ENCODE peak calls at places on chromosomes 5 and 9, in four cellular contexts. One of them, this sample, is unnamed. For H3K9me3, the result is how much of the 10 kb centered on the place peaks cover.

GRCh38 chr5:173326501-173326960 is 1.7 kb downstream of the STC2 start:
- DNase-seq in HCT116: no peak
- DNase-seq in K562: peak
- DNase-seq in HepG2: no peak
- DNase-seq in this sample: no peak

GRCh38 chr9:100213730-100214477 is 114.9 kb downstream of the INVS start:
- DNase-seq in HCT116: no peak
- DNase-seq in K562: no peak
- DNase-seq in HepG2: no peak
- DNase-seq in this sample: no peak

GRCh38 chr5:28156981-28157380 is 1118.6 kb upstream of the CDH9 start:
- DNase-seq in HCT116: no peak
- DNase-seq in K562: no peak
- DNase-seq in HepG2: no peak
- DNase-seq in this sample: no peak

GRCh38 chr9:83536332-83536731 is 1.9 kb downstream of the FRMD3 start:
- DNase-seq in HCT116: no peak
- DNase-seq in K562: no peak
- DNase-seq in HepG2: no peak
- DNase-seq in this sample: no peak

GRCh38 chr9:95139121-95139520 is 178.4 kb downstream of the FANCC start:
- DNase-seq in HCT116: no peak
- DNase-seq in K562: no peak
- DNase-seq in HepG2: no peak
- DNase-seq in this sample: no peak

GRCh38 chr5:52805614-52806013 is 17.9 kb downstream of the ITGA1 start:
- DNase-seq in HCT116: no peak
- DNase-seq in K562: no peak
- DNase-seq in HepG2: no peak
- DNase-seq in this sample: no peak

GRCh38 chr5:36398137-36398536 is 96.4 kb upstream of the RANBP3L start:
- DNase-seq in HCT116: peak
- DNase-seq in K562: no peak
- DNase-seq in HepG2: peak
- DNase-seq in this sample: no peak

GRCh38 chr5:132822650-132823480 is 7.6 kb downstream of the SHROOM1 start:
- DNase-seq in HCT116: no peak
- DNase-seq in K562: no peak
- DNase-seq in HepG2: no peak
- DNase-seq in this sample: no peak

GRCh38 chr9:89498845-89499480 is 1.1 kb upstream of the SEMA4D start:
- DNase-seq in HCT116: no peak
- DNase-seq in K562: no peak
- DNase-seq in HepG2: no peak
- DNase-seq in this sample: no peak

GRCh38 chr5:139709587-139710369 is 61.6 kb downstream of the CXXC5 start:
- DNase-seq in HCT116: no peak
- DNase-seq in K562: no peak
- DNase-seq in HepG2: no peak
- DNase-seq in this sample: no peak

GRCh38 chr5:150609843-150610584 is 30.4 kb upstream of the SYNPO start:
- DNase-seq in HCT116: no peak
- DNase-seq in K562: no peak
- DNase-seq in HepG2: peak
- DNase-seq in this sample: no peak

GRCh38 chr5:43193171-43193951 is 1.3 kb downstream of the NIM1K start:
- DNase-seq in HCT116: peak
- DNase-seq in K562: peak
- DNase-seq in HepG2: peak
- DNase-seq in this sample: peak

GRCh38 chr5:98783051-98783649 is 9.7 kb downstream of the RGMB start:
- DNase-seq in HCT116: no peak
- DNase-seq in K562: no peak
- DNase-seq in HepG2: no peak
- DNase-seq in this sample: no peak

GRCh38 chr9:114348261-114348905 is 18.7 kb downstream of the ORM2 start:
- DNase-seq in HCT116: no peak
- DNase-seq in K562: no peak
- DNase-seq in HepG2: no peak
- DNase-seq in this sample: no peak

GRCh38 chr9:93111371-93112115 is 15.5 kb downstream of the CARD19 start:
- DNase-seq in HCT116: no peak
- DNase-seq in K562: no peak
- DNase-seq in HepG2: peak
- DNase-seq in this sample: no peak

GRCh38 chr5:57818397-57818796 is 335.8 kb upstream of the ACTBL2 start:
- DNase-seq in HCT116: no peak
- DNase-seq in K562: no peak
- DNase-seq in HepG2: no peak
- DNase-seq in this sample: no peak

GRCh38 chr5:154878642-154879335 is 20.4 kb downstream of the CNOT8 start:
- DNase-seq in HCT116: no peak
- DNase-seq in K562: no peak
- DNase-seq in HepG2: no peak
- DNase-seq in this sample: no peak

GRCh38 chr5:154885438-154885837 is 27.0 kb downstream of the CNOT8 start:
- DNase-seq in HCT116: no peak
- DNase-seq in K562: no peak
- DNase-seq in HepG2: no peak
- DNase-seq in this sample: no peak

GRCh38 chr5:154884424-154884823 is 26.0 kb downstream of the CNOT8 start:
- DNase-seq in HCT116: no peak
- DNase-seq in K562: no peak
- DNase-seq in HepG2: no peak
- DNase-seq in this sample: no peak

GRCh38 chr5:154881986-154882385 is 23.6 kb downstream of the CNOT8 start:
- DNase-seq in HCT116: no peak
- DNase-seq in K562: no peak
- DNase-seq in HepG2: no peak
- DNase-seq in this sample: no peak
- H3K9me3 ChIP-seq in HCT116: under half
- H3K9me3 ChIP-seq in K562: under half
- H3K9me3 ChIP-seq in HepG2: under half
- H3K9me3 ChIP-seq in this sample: under half

DNA sequence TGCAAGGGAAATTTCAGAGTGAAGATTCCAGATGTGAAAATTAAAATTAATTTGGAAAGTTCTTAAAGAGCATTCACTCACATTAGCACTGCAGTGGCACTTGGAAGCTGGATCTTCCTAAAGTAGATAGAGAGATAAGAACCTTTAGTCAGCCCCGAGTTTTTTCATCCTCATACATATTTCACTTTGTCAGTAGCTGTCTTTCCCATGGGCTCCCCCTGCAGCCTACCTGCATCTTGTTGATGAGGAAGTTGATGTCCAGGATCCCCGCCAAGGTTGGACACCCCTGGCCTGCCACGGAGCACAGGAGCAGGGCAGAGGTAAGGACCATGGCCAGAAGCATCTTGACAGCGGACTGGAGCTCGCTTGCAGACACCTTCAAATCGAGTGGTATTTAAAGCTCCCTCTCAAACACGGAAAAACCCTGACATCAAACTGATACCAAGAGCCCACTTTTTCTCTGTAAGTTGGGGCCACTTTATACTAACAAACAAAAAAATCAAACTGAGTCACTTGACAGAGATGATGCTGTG is at the start of gene IL9:
- DNase-seq in HCT116: no peak
- DNase-seq in K562: no peak
- DNase-seq in HepG2: no peak
- DNase-seq in this sample: no peak
- TF ChIP-seq REST in HCT116: no peak
- TF ChIP-seq REST in K562: no peak
- TF ChIP-seq REST in HepG2: no peak
- TF ChIP-seq REST in this sample: no peak

GRCh38 chr5:125798311-125798710 is 624.9 kb upstream of the GRAMD2B start:
- DNase-seq in HCT116: peak
- DNase-seq in K562: no peak
- DNase-seq in HepG2: no peak
- DNase-seq in this sample: no peak
- TF ChIP-seq TCF7L2 in HCT116: no peak
- TF ChIP-seq TCF7L2 in K562: no peak
- TF ChIP-seq TCF7L2 in HepG2: no peak
- TF ChIP-seq TCF7L2 in this sample: no peak

DNA sequence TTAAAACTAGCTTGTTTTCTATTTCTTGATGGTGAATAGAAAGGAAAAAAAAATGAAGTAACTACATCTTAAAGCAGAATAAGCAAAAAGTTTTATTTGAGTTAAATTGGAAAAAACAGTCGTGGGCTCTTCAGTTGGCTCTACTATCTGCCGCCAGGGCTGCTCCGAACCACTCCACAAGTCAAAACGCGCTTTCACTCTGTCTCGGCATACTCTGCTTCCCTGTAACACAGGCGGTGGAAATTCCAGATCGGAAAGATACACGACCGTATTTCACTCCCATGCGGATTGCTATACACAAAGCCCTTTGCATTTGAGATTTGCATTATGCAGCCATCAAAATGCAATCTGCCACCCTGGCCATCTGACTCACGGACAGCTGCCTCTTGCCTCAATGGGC is 505.6 kb downstream of the IRX1 start:
- DNase-seq in HCT116: no peak
- DNase-seq in K562: no peak
- DNase-seq in HepG2: no peak
- DNase-seq in this sample: no peak
- H3K9me3 ChIP-seq in HCT116: under half
- H3K9me3 ChIP-seq in K562: under half
- H3K9me3 ChIP-seq in HepG2: half or more
- H3K9me3 ChIP-seq in this sample: under half

DNA sequence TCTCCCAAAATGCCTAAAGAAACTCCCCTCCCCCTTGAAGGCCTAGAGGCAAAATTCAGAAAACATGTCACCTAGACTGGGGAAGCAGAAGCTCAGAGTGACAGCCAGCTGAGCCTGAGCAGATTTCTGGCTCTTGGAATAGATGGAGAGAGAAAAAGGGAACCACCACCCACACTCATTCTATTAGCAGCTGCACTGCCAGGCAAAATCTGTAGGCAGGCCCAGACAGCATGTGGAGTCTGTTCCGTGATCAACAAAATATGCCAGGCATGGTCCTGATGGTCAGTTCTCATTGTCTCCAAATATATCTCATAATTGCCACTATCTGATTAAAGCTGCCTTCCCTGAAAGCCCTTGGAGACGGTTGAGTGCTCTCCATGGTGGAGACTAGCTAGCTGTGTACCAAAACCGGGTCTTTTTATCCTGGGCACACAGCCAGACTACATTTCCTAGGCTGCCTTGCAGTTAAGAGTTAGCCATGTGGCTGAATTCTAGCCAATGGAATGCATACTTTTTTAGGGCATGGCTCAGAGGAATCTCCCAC is 131.7 kb upstream of the GPR151 start:
- DNase-seq in HCT116: no peak
- DNase-seq in K562: no peak
- DNase-seq in HepG2: no peak
- DNase-seq in this sample: no peak
- TF ChIP-seq REST in HCT116: no peak
- TF ChIP-seq REST in K562: no peak
- TF ChIP-seq REST in HepG2: no peak
- TF ChIP-seq REST in this sample: no peak

DNA sequence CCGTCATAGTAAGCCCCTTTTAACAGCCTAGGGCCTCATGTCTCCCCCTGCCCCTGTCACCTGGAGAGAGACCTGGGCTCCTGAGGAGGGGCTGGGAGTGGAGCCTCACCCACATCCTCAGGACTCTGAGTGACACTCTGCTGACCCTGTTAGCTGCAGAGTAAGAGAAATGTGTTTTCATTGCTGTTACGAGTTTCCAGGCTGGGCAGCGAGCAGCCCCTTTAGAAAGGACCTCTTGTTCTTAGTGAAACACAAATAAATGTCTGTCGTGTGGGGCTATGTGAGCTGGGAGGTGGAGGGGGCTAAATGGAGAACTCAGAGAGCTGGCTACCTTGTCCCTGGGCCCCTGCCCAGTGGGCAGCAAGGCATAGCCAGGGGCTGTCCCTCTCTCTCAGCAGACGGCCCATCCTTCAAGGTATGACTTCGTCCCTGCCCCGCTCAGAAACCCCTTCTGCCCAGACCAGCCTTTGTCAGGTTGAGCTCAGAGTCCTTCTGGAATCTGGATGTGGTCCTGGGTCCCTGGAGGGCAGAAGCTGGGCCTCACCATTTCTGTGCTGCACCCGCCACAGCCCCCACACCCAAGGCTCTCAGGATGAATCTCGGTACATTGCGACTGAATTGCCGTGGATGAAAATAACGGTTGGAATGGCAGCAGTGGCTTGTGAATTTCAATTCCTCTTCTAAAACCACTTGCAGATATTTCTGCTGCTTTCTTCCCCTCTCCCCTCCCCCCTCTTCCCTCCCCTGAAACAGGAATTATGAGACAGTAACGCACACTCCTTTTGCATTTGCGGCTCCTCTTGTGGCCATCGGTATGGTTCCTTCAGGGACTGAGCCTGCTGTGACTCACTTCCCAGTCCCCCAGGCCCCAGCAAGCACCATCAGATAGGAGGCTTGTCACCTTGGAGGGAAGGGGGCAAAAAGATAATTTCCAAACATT is 10.0 kb downstream of the DCANP1 start:
- DNase-seq in HCT116: no peak
- DNase-seq in K562: peak
- DNase-seq in HepG2: no peak
- DNase-seq in this sample: no peak
- TF ChIP-seq TCF7L2 in HCT116: no peak
- TF ChIP-seq TCF7L2 in K562: no peak
- TF ChIP-seq TCF7L2 in HepG2: no peak
- TF ChIP-seq TCF7L2 in this sample: no peak

DNA sequence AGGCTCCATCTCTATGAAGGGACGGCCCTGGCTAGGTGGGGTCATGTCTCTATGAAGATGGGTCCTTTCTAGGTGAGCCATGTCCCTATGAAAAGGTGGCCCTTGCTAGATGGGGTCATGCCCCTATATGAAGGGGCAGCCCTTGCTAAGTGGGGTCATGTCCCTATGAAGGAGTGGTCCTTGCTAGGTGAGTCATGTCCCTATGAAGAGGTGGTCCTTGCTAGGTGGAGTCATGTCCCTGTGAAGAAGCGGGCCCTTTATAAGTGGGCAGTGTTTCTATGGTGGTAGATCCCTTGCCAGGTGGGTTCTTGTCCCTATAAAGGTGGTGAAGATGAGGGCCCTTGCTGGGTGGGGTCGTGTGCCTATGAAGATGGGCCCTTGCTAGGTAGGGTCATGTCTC is 283.0 kb upstream of the IRX2 start:
- DNase-seq in HCT116: no peak
- DNase-seq in K562: no peak
- DNase-seq in HepG2: no peak
- DNase-seq in this sample: no peak
- H3K9me3 ChIP-seq in HCT116: under half
- H3K9me3 ChIP-seq in K562: under half
- H3K9me3 ChIP-seq in HepG2: under half
- H3K9me3 ChIP-seq in this sample: under half

GRCh38 chr5:1182633-1183423 is 18.6 kb upstream of the SLC6A19 start:
- DNase-seq in HCT116: no peak
- DNase-seq in K562: peak
- DNase-seq in HepG2: peak
- DNase-seq in this sample: no peak
- TF ChIP-seq REST in HCT116: no peak
- TF ChIP-seq REST in K562: no peak
- TF ChIP-seq REST in HepG2: no peak
- TF ChIP-seq REST in this sample: no peak

GRCh38 chr9:4905135-4905490 is 80.0 kb upstream of the JAK2 start:
- DNase-seq in HCT116: no peak
- DNase-seq in K562: no peak
- DNase-seq in HepG2: no peak
- DNase-seq in this sample: no peak
- TF ChIP-seq TCF7L2 in HCT116: no peak
- TF ChIP-seq TCF7L2 in K562: no peak
- TF ChIP-seq TCF7L2 in HepG2: no peak
- TF ChIP-seq TCF7L2 in this sample: no peak